ENCODE peak calls at places on chromosomes 7 and 10, in four cellular contexts. A, M, J and N are unnamed samples.

GRCh38 chr7:117946201-117946633 is 73.0 kb upstream of the CTTNBP2 start:
- DNase-seq in J (no peak), A (peak; percentile 85), M (no peak), N (no peak)

GRCh38 chr7:44079221-44080021 is 2.9 kb downstream of the POLM start:
- DNase-seq in A (no peak), M (no peak), J (no peak), N (no peak)

GRCh38 chr7:124856299-124856888 is 73.2 kb downstream of the POT1 start:
- DNase-seq in M (peak; percentile 54), J (no peak), A (peak; percentile 62), N (no peak)

GRCh38 chr7:96303686-96304443 is 18.0 kb downstream of the SLC25A13 start:
- DNase-seq in A (peak; percentile 61), M (no peak), J (no peak), N (no peak)

GRCh38 chr7:37433166-37433565 is 15.5 kb downstream of the ELMO1 start:
- DNase-seq in M (no peak), J (no peak), A (no peak), N (no peak)

GRCh38 chr10:62177111-62177510 is 91.5 kb downstream of the RTKN2 start:
- DNase-seq in J (no peak), A (no peak), M (no peak), N (no peak)

GRCh38 chr10:683448-684071 is 5.9 kb downstream of the DIP2C start:
- DNase-seq in M (no peak), J (no peak), A (no peak), N (no peak)

GRCh38 chr7:140165422-140165821 is 11.4 kb downstream of the KDM7A start:
- DNase-seq in J (no peak), A (peak; percentile 85), M (no peak), N (no peak)

GRCh38 chr10:12911795-12912194 is 89.7 kb downstream of the CCDC3 start:
- DNase-seq in M (no peak), A (no peak), J (no peak), N (no peak)

GRCh38 chr7:100137851-100138760 is 10.6 kb upstream of the LAMTOR4 start:
- DNase-seq in J (no peak), M (no peak), A (no peak), N (no peak)

GRCh38 chr7:42758124-42758523 is 153.7 kb downstream of the C7orf25 start:
- DNase-seq in M (no peak), J (no peak), A (no peak), N (no peak)

GRCh38 chr7:122403113-122403512 is 98.6 kb upstream of the FEZF1 start:
- DNase-seq in J (no peak), A (no peak), M (no peak), N (no peak)

GRCh38 chr7:76294344-76295024 is 8.0 kb upstream of the HSPB1 start:
- DNase-seq in A (peak; percentile 98), M (peak; percentile 95), J (no peak), N (no peak)

GRCh38 chr10:47262606-47263295 is 37.2 kb upstream of the GDF10 start:
- DNase-seq in A (no peak), J (no peak), M (no peak), N (no peak)

GRCh38 chr7:28688651-28689050 is 269.5 kb downstream of the TRIL start:
- DNase-seq in J (no peak), A (peak; percentile 32), M (no peak), N (no peak)